ENCODE peak calls at places on chromosomes 13 and 19, in seven cellular contexts. T, Y, B, F, C, Q and Z are unnamed samples.

GRCh38 chr19:1340681-1341469 is 42.8 kb upstream of the NDUFS7 start:
- DNase-seq in T (no peak), Y (no peak), B (no peak), F (no peak), C (no peak), Q (peak; percentile 31), Z (no peak)

GRCh38 chr19:883661-884211 is 9.3 kb downstream of the MED16 start:
- DNase-seq in T (no peak), Y (no peak), B (no peak), F (no peak), C (no peak), Q (peak; percentile 59), Z (no peak)

GRCh38 chr19:5624154-5624663 is 1.3 kb downstream of the SAFB start:
- DNase-seq in T (peak; percentile 29), Y (no peak), B (peak; percentile 51), F (peak; percentile 24), C (peak; percentile 55), Q (no peak), Z (peak; percentile 46)

GRCh38 chr13:84137292-84137691 is 255.0 kb upstream of the SLITRK1 start:
- DNase-seq in T (no peak), Y (no peak), B (no peak), F (peak; percentile 53), C (no peak), Q (no peak), Z (no peak)

GRCh38 chr19:33442706-33443105 is 69.2 kb downstream of the CEBPG start:
- DNase-seq in T (no peak), Y (no peak), B (no peak), F (no peak), C (no peak), Q (no peak), Z (no peak)

GRCh38 chr19:16914421-16914820 is 25.6 kb downstream of the F2RL3 start:
- DNase-seq in T (no peak), Y (no peak), B (no peak), F (no peak), C (no peak), Q (no peak), Z (no peak)

GRCh38 chr19:903266-903797 is 9.7 kb downstream of the R3HDM4 start:
- DNase-seq in T (no peak), Y (no peak), B (no peak), F (no peak), C (no peak), Q (peak; percentile 70), Z (no peak)

GRCh38 chr13:41418027-41418426 is 39.3 kb upstream of the RGCC start:
- DNase-seq in T (no peak), Y (peak; percentile 83), B (no peak), F (no peak), C (no peak), Q (no peak), Z (no peak)

GRCh38 chr19:51479531-51480331 is 1.4 kb downstream of the CEACAM18 start:
- DNase-seq in T (no peak), Y (no peak), B (no peak), F (no peak), C (no peak), Q (no peak), Z (no peak)

GRCh38 chr13:50955807-50956206 is 46.2 kb downstream of the RNASEH2B start:
- DNase-seq in T (no peak), Y (no peak), B (no peak), F (no peak), C (no peak), Q (no peak), Z (no peak)

GRCh38 chr13:96835591-96835990 is 158.7 kb downstream of the OXGR1 start:
- DNase-seq in T (no peak), Y (no peak), B (no peak), F (no peak), C (no peak), Q (no peak), Z (no peak)

GRCh38 chr19:47232422-47233211 is 1.6 kb upstream of the BBC3 start:
- DNase-seq in T (no peak), Y (peak; percentile 41), B (no peak), F (no peak), C (peak; percentile 75), Q (no peak), Z (peak; percentile 65)

GRCh38 chr13:77733674-77734073 is 36.2 kb downstream of the SLAIN1 start:
- DNase-seq in T (no peak), Y (no peak), B (no peak), F (no peak), C (no peak), Q (no peak), Z (no peak)

GRCh38 chr19:15280915-15281683 is 48.9 kb upstream of the EPHX3 start:
- DNase-seq in T (peak; percentile 78), Y (no peak), B (peak; percentile 72), F (no peak), C (peak; percentile 68), Q (peak; percentile 39), Z (peak; percentile 79)

GRCh38 chr13:24033527-24034302 is 126.8 kb upstream of the SPATA13 start:
- DNase-seq in T (no peak), Y (peak; percentile 59), B (no peak), F (no peak), C (no peak), Q (no peak), Z (no peak)

GRCh38 chr19:31838163-31838798 is 489.0 kb upstream of the TSHZ3 start:
- DNase-seq in T (no peak), Y (no peak), B (no peak), F (no peak), C (no peak), Q (no peak), Z (peak; percentile 10)

GRCh38 chr19:47514869-47515588 is at the start of gene NAPA:
- DNase-seq in T (peak; percentile 100), Y (peak; percentile 99), B (peak; percentile 100), F (peak; percentile 100), C (peak; percentile 100), Q (peak; percentile 100), Z (peak; percentile 100)

GRCh38 chr13:22076658-22077057 is 405.8 kb downstream of the FGF9 start:
- DNase-seq in T (no peak), Y (no peak), B (no peak), F (no peak), C (no peak), Q (no peak), Z (no peak)

GRCh38 chr13:100946588-100946987 is 272.0 kb upstream of the TMTC4 start:
- DNase-seq in T (no peak), Y (no peak), B (no peak), F (no peak), C (no peak), Q (no peak), Z (no peak)

GRCh38 chr13:21759911-21760310 is 89.0 kb downstream of the FGF9 start:
- DNase-seq in T (no peak), Y (no peak), B (no peak), F (no peak), C (no peak), Q (no peak), Z (no peak)

GRCh38 chr19:32206065-32206464 is 139.3 kb upstream of the ZNF507 start:
- DNase-seq in T (no peak), Y (no peak), B (peak; percentile 4), F (no peak), C (no peak), Q (no peak), Z (no peak)

GRCh38 chr13:20258208-20258962 is 26.3 kb upstream of the GJB6 start:
- DNase-seq in T (no peak), Y (no peak), B (no peak), F (no peak), C (no peak), Q (no peak), Z (peak; percentile 27)

GRCh38 chr19:55670280-55671053 is 4.6 kb upstream of the EPN1 start:
- DNase-seq in T (peak; percentile 4), Y (no peak), B (no peak), F (no peak), C (no peak), Q (peak; percentile 66), Z (no peak)

GRCh38 chr13:82693607-82694006 is 1188.7 kb downstream of the SLITRK1 start:
- DNase-seq in T (no peak), Y (no peak), B (no peak), F (no peak), C (no peak), Q (no peak), Z (no peak)